ENCODE peak calls at places on chromosomes 7 and 10, in six cellular contexts. One of them, this sample, is unnamed. For H3K4me1, the result is how much of the 10 kb centered on the place peaks cover.

GRCh38 chr10:18142151-18142550 is 1.9 kb downstream of the CACNB2 start:
- ATAC-seq in HCT116: no peak
- ATAC-seq in aorta: no peak
- ATAC-seq in HepG2: no peak
- ATAC-seq in lower lobe of right lung: no peak
- ATAC-seq in GM12878: no peak
- ATAC-seq in this sample: no peak

GRCh38 chr10:17645591-17646345 is 1.8 kb downstream of the STAM start:
- ATAC-seq in HepG2: no peak
- ATAC-seq in lower lobe of right lung: no peak
- ATAC-seq in HCT116: no peak
- ATAC-seq in aorta: no peak
- ATAC-seq in GM12878: peak
- ATAC-seq in this sample: no peak

GRCh38 chr10:78516236-78516635 is 482.6 kb downstream of the RPS24 start:
- ATAC-seq in HepG2: no peak
- ATAC-seq in lower lobe of right lung: no peak
- ATAC-seq in aorta: no peak
- ATAC-seq in HCT116: no peak
- ATAC-seq in GM12878: no peak
- ATAC-seq in this sample: no peak

GRCh38 chr7:55505259-55505658 is 67.0 kb downstream of the VOPP1 start:
- ATAC-seq in HCT116: no peak
- ATAC-seq in GM12878: no peak
- ATAC-seq in aorta: no peak
- ATAC-seq in HepG2: no peak
- ATAC-seq in lower lobe of right lung: no peak
- ATAC-seq in this sample: no peak

GRCh38 chr10:11162828-11163599 is 145.3 kb downstream of the CELF2 start:
- ATAC-seq in aorta: no peak
- ATAC-seq in lower lobe of right lung: peak
- ATAC-seq in HCT116: no peak
- ATAC-seq in GM12878: peak
- ATAC-seq in HepG2: no peak
- ATAC-seq in this sample: peak

GRCh38 chr7:51019231-51019844 is 236.6 kb upstream of the GRB10 start:
- ATAC-seq in GM12878: no peak
- ATAC-seq in HCT116: peak
- ATAC-seq in lower lobe of right lung: no peak
- ATAC-seq in HepG2: no peak
- ATAC-seq in aorta: no peak
- ATAC-seq in this sample: no peak

GRCh38 chr10:35605191-35605590 is at the start of gene GJD4:
- ATAC-seq in HCT116: no peak
- ATAC-seq in GM12878: no peak
- ATAC-seq in aorta: no peak
- ATAC-seq in lower lobe of right lung: no peak
- ATAC-seq in HepG2: peak
- ATAC-seq in this sample: no peak

GRCh38 chr10:61181832-61182231 is 237.8 kb upstream of the RHOBTB1 start:
- ATAC-seq in GM12878: no peak
- ATAC-seq in HepG2: no peak
- ATAC-seq in HCT116: no peak
- ATAC-seq in aorta: no peak
- ATAC-seq in lower lobe of right lung: no peak
- ATAC-seq in this sample: no peak

GRCh38 chr7:132437730-132438129 is 138.5 kb downstream of the PLXNA4 start:
- ATAC-seq in lower lobe of right lung: no peak
- ATAC-seq in aorta: no peak
- ATAC-seq in HepG2: no peak
- ATAC-seq in GM12878: no peak
- ATAC-seq in HCT116: no peak
- ATAC-seq in this sample: peak

GRCh38 chr7:155280446-155281410 is 16.9 kb upstream of the INSIG1 start:
- ATAC-seq in aorta: no peak
- ATAC-seq in HepG2: no peak
- ATAC-seq in GM12878: no peak
- ATAC-seq in lower lobe of right lung: no peak
- ATAC-seq in HCT116: no peak
- ATAC-seq in this sample: no peak

GRCh38 chr7:42071372-42072261 is 165.4 kb downstream of the GLI3 start:
- ATAC-seq in lower lobe of right lung: peak
- ATAC-seq in GM12878: no peak
- ATAC-seq in aorta: no peak
- ATAC-seq in HCT116: no peak
- ATAC-seq in HepG2: peak
- ATAC-seq in this sample: peak

GRCh38 chr10:124912052-124912435 is 29.9 kb upstream of the ZRANB1 start:
- ATAC-seq in aorta: no peak
- ATAC-seq in HCT116: no peak
- ATAC-seq in lower lobe of right lung: no peak
- ATAC-seq in GM12878: no peak
- ATAC-seq in HepG2: no peak
- ATAC-seq in this sample: no peak

GRCh38 chr10:6635784-6636183 is 55.7 kb upstream of the PRKCQ start:
- ATAC-seq in HepG2: no peak
- ATAC-seq in aorta: no peak
- ATAC-seq in GM12878: no peak
- ATAC-seq in HCT116: no peak
- ATAC-seq in lower lobe of right lung: no peak
- ATAC-seq in this sample: no peak

GRCh38 chr7:152859781-152860191 is 100.2 kb downstream of the ACTR3B start:
- ATAC-seq in HCT116: peak
- ATAC-seq in HepG2: peak
- ATAC-seq in aorta: no peak
- ATAC-seq in lower lobe of right lung: peak
- ATAC-seq in GM12878: peak
- ATAC-seq in this sample: no peak

GRCh38 chr10:102413053-102413705 is 5.4 kb downstream of the PSD start:
- ATAC-seq in lower lobe of right lung: no peak
- ATAC-seq in HepG2: no peak
- ATAC-seq in HCT116: no peak
- ATAC-seq in GM12878: peak
- ATAC-seq in aorta: no peak
- ATAC-seq in this sample: no peak

GRCh38 chr10:24408365-24408764 is 199.4 kb downstream of the KIAA1217 start:
- ATAC-seq in GM12878: no peak
- ATAC-seq in HCT116: no peak
- ATAC-seq in HepG2: no peak
- ATAC-seq in lower lobe of right lung: no peak
- ATAC-seq in aorta: no peak
- ATAC-seq in this sample: no peak

GRCh38 chr7:17952387-17952786 is 12.1 kb upstream of the SNX13 start:
- ATAC-seq in GM12878: peak
- ATAC-seq in HepG2: no peak
- ATAC-seq in lower lobe of right lung: no peak
- ATAC-seq in aorta: no peak
- ATAC-seq in HCT116: no peak
- ATAC-seq in this sample: no peak

GRCh38 chr7:150323682-150324365 is 479 bp upstream of the ACTR3C start:
- ATAC-seq in HepG2: peak
- ATAC-seq in HCT116: peak
- ATAC-seq in lower lobe of right lung: peak
- ATAC-seq in GM12878: peak
- ATAC-seq in aorta: peak
- ATAC-seq in this sample: peak

GRCh38 chr7:150322114-150322832 is 882 bp upstream of the LRRC61 start:
- ATAC-seq in aorta: no peak
- ATAC-seq in lower lobe of right lung: no peak
- ATAC-seq in HepG2: no peak
- ATAC-seq in GM12878: peak
- ATAC-seq in HCT116: peak
- ATAC-seq in this sample: no peak

GRCh38 chr7:150322833-150323681 is at the start of the genes ACTR3C and LRRC61:
- ATAC-seq in lower lobe of right lung: peak
- ATAC-seq in aorta: peak
- ATAC-seq in HepG2: peak
- ATAC-seq in GM12878: peak
- ATAC-seq in HCT116: peak
- ATAC-seq in this sample: peak

GRCh38 chr7:150324366-150324961 is 1.1 kb upstream of the ACTR3C start:
- ATAC-seq in aorta: peak
- ATAC-seq in lower lobe of right lung: peak
- ATAC-seq in HCT116: peak
- ATAC-seq in GM12878: no peak
- ATAC-seq in HepG2: peak
- ATAC-seq in this sample: no peak

GRCh38 chr7:150321788-150322113 is 1.4 kb upstream of the LRRC61 start:
- ATAC-seq in GM12878: no peak
- ATAC-seq in lower lobe of right lung: no peak
- ATAC-seq in aorta: no peak
- ATAC-seq in HepG2: no peak
- ATAC-seq in HCT116: no peak
- ATAC-seq in this sample: no peak
- H3K4me3 ChIP-seq in GM12878: peak
- H3K4me3 ChIP-seq in lower lobe of right lung: no peak
- H3K4me3 ChIP-seq in aorta: no peak
- H3K4me3 ChIP-seq in HepG2: peak
- H3K4me3 ChIP-seq in HCT116: peak
- H3K4me3 ChIP-seq in this sample: no peak

DNA sequence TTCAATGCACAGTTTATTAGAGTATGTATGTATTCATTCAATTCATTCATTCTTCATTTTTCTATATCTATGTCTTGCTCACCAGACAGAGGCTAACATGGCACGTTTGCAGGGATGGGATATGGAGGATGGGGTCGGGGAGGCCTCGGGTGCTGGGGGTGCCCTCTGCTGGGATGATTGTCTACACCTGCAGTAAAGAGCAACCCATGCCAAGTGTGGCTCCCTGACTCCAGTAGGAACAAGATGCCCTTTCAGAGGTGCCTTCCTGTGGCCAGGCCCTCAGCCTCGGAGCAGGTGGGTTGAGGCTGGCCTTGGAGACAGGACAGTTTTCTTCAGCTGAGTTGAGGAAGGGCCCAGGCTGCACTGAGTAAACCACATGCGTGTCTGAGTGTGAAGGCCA is 157.2 kb downstream of the SH2D4B start:
- ATAC-seq in HCT116: no peak
- ATAC-seq in HepG2: peak
- ATAC-seq in lower lobe of right lung: no peak
- ATAC-seq in GM12878: no peak
- ATAC-seq in aorta: no peak
- ATAC-seq in this sample: no peak
- H3K4me1 ChIP-seq in HCT116: under half
- H3K4me1 ChIP-seq in HepG2: under half
- H3K4me1 ChIP-seq in lower lobe of right lung: under half
- H3K4me1 ChIP-seq in GM12878: under half
- H3K4me1 ChIP-seq in aorta: under half
- H3K4me1 ChIP-seq in this sample: under half

GRCh38 chr10:119477444-119477843 is 65.1 kb downstream of the RGS10 start:
- ATAC-seq in GM12878: peak
- ATAC-seq in HCT116: no peak
- ATAC-seq in HepG2: no peak
- ATAC-seq in aorta: no peak
- ATAC-seq in lower lobe of right lung: no peak
- ATAC-seq in this sample: no peak
- H3K4me3 ChIP-seq in GM12878: peak
- H3K4me3 ChIP-seq in HCT116: no peak
- H3K4me3 ChIP-seq in HepG2: no peak
- H3K4me3 ChIP-seq in aorta: no peak
- H3K4me3 ChIP-seq in lower lobe of right lung: no peak
- H3K4me3 ChIP-seq in this sample: no peak

GRCh38 chr7:150368884-150369739 is 490 bp downstream of the REPIN1 start:
- ATAC-seq in GM12878: peak
- ATAC-seq in lower lobe of right lung: peak
- ATAC-seq in aorta: peak
- ATAC-seq in HCT116: peak
- ATAC-seq in HepG2: peak
- ATAC-seq in this sample: peak
- H3K4me1 ChIP-seq in GM12878: under half
- H3K4me1 ChIP-seq in lower lobe of right lung: under half
- H3K4me1 ChIP-seq in aorta: under half
- H3K4me1 ChIP-seq in HCT116: under half
- H3K4me1 ChIP-seq in HepG2: under half
- H3K4me1 ChIP-seq in this sample: half or more

DNA sequence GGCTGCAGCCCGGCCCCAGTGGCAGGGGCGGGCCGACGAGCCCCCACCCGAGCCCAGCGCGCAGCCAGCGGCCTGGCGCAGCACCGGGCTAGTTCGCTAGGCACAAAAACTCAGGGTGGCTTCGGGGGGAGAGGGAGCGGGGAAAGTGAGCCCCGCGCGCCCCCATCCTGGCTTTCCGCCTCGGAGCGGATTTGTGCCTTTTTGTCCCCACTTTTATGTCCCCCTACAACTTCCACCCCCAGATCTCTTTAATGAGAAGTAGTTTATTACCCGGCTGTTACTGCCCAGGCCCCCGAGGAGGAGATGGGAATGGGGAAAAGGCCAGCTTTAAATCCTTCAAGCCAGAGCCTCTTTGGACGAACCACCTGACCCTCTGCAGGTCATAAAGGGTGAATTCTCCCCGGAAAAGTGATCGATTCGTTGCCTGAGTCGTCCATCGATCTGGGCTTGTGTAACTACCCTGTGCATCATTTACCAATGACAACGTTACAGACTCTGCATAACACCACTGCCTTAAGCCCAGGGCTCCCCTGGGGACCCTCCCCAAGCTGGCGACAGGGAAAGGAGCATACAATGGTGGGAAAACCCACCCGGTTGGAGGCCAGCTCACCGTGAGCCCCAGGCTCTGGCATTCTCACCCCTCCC is 598 bp upstream of the SH3PXD2A start:
- ATAC-seq in HCT116: no peak
- ATAC-seq in lower lobe of right lung: no peak
- ATAC-seq in HepG2: peak
- ATAC-seq in aorta: no peak
- ATAC-seq in GM12878: no peak
- ATAC-seq in this sample: no peak
- H3K4me3 ChIP-seq in HCT116: no peak
- H3K4me3 ChIP-seq in lower lobe of right lung: peak
- H3K4me3 ChIP-seq in HepG2: peak
- H3K4me3 ChIP-seq in aorta: peak
- H3K4me3 ChIP-seq in GM12878: no peak
- H3K4me3 ChIP-seq in this sample: peak

DNA sequence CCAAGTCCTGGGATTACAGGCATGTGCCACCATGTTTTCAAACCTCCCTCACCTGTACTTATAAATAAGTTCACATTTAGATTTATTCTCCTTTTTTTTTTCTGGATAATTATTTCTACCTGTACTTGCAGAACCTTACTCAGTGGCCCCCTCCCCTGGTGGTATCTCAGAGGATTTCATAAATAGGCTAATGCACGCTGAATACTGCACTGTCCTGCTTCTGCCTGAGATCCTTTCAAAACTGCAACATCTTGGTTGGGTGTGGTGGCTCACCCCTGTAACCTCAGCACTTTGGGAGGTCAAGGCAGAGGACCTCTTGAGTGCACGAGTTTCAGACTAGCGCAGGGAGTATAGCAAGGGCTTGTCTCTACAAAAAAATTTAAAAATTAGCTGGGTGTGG is 4.6 kb upstream of the BLVRA start:
- ATAC-seq in GM12878: no peak
- ATAC-seq in aorta: no peak
- ATAC-seq in HCT116: no peak
- ATAC-seq in lower lobe of right lung: no peak
- ATAC-seq in HepG2: no peak
- ATAC-seq in this sample: no peak
- H3K4me1 ChIP-seq in GM12878: under half
- H3K4me1 ChIP-seq in aorta: under half
- H3K4me1 ChIP-seq in HCT116: under half
- H3K4me1 ChIP-seq in lower lobe of right lung: under half
- H3K4me1 ChIP-seq in HepG2: under half
- H3K4me1 ChIP-seq in this sample: under half

This sample was measured in gastroesophageal sphincter.